ENCODE peak calls at places on chromosomes 6 and 20, in nine cellular contexts. D, T, L, O, K, U, M, Q and F are unnamed samples.

GRCh38 chr20:61806995-61807394 is 258.7 kb downstream of the TAF4 start:
- DNase-seq in D (no peak), T (no peak), L (no peak), O (no peak), K (no peak), U (peak), M (no peak), Q (peak), F (no peak)

GRCh38 chr6:108983151-108983550 is 111.5 kb downstream of the SESN1 start:
- DNase-seq in D (no peak), T (no peak), L (no peak), O (no peak), K (no peak), U (no peak), M (no peak), Q (no peak), F (no peak)

GRCh38 chr20:23820493-23820892 is 6.0 kb downstream of the CST2 start:
- DNase-seq in D (no peak), T (no peak), L (no peak), O (peak), K (no peak), U (no peak), M (no peak), Q (no peak), F (no peak)

GRCh38 chr6:151084275-151084674 is 155.5 kb upstream of the AKAP12 start:
- DNase-seq in D (no peak), T (no peak), L (no peak), O (no peak), K (no peak), U (no peak), M (no peak), Q (no peak), F (no peak)

GRCh38 chr6:7922596-7922995 is 12.0 kb upstream of the TXNDC5 start:
- DNase-seq in D (no peak), T (no peak), L (no peak), O (no peak), K (no peak), U (no peak), M (no peak), Q (no peak), F (no peak)

GRCh38 chr6:13014551-13015378 is 298.2 kb downstream of the PHACTR1 start:
- DNase-seq in D (peak), T (no peak), L (no peak), O (no peak), K (peak), U (peak), M (no peak), Q (peak), F (no peak)

GRCh38 chr20:45322952-45323383 is 14.9 kb upstream of the MATN4 start:
- DNase-seq in D (no peak), T (peak), L (peak), O (peak), K (no peak), U (peak), M (no peak), Q (peak), F (no peak)

GRCh38 chr20:48007356-48007755 is 222.1 kb upstream of the SULF2 start:
- DNase-seq in D (no peak), T (no peak), L (no peak), O (no peak), K (no peak), U (no peak), M (no peak), Q (no peak), F (no peak)

GRCh38 chr20:19827818-19828217 is 69.8 kb downstream of the RIN2 start:
- DNase-seq in D (no peak), T (no peak), L (no peak), O (no peak), K (no peak), U (no peak), M (no peak), Q (no peak), F (no peak)

GRCh38 chr6:35590622-35591066 is 77.9 kb upstream of the TULP1 start:
- DNase-seq in D (no peak), T (peak), L (no peak), O (no peak), K (no peak), U (no peak), M (no peak), Q (no peak), F (no peak)

GRCh38 chr6:16730720-16731502 is 30.3 kb downstream of the ATXN1 start:
- DNase-seq in D (no peak), T (no peak), L (no peak), O (no peak), K (peak), U (no peak), M (no peak), Q (no peak), F (no peak)

GRCh38 chr6:32609731-32610640 is 20.3 kb upstream of the HLA-DRB1 start:
- DNase-seq in D (peak), T (no peak), L (peak), O (peak), K (peak), U (no peak), M (peak), Q (no peak), F (no peak)
- TF ChIP-seq CTCF in D (no peak), T (no peak), L (no peak), O (no peak), K (no peak), U (no peak), M (no peak), Q (no peak), F (no peak)

DNA sequence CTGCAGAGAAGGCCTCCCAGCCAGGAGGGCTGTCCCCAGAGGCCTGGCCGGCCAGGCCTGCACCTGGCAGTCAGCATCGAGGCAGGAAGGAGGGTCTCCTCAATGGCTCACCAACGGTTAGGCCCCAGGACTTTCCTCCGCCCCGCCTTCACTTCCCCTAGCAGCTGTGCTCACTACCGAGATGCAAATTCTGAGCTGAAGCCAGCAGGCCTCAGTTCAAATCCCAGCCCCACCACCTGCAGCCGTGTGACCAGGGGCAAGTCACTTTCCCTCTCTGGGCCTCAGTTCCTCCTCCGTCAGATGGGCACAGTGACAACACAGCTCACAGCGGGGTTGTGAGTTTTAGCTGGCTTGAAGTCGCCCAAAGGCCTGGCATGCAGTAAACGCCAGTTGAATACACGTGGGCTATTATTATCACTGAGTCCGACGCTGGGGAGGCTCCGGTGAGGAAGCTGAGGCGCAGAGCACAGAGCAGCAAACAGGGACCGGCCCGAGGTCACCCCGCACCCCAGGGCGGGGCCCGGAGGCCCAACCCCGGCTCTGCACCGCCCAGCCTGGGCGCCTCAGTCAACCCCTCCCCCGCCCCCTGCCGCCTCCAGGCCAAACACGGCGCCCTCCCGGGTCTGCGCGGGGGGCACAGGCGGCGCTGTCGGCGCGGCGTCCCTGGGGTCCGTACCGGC is 717 bp downstream of the E2F1 start:
- DNase-seq in D (peak), T (no peak), L (peak), O (peak), K (no peak), U (peak), M (no peak), Q (no peak), F (peak)
- TF ChIP-seq CTCF in D (no peak), T (no peak), L (no peak), O (no peak), K (no peak), U (no peak), M (no peak), Q (no peak), F (no peak)

GRCh38 chr6:22468566-22468965 is 100.8 kb upstream of the HDGFL1 start:
- DNase-seq in D (no peak), T (no peak), L (no peak), O (no peak), K (no peak), U (no peak), M (no peak), Q (no peak), F (no peak)

GRCh38 chr6:22471746-22472145 is 97.6 kb upstream of the HDGFL1 start:
- DNase-seq in D (no peak), T (no peak), L (no peak), O (no peak), K (no peak), U (no peak), M (no peak), Q (no peak), F (no peak)

GRCh38 chr6:22471369-22471690 is 98.0 kb upstream of the HDGFL1 start:
- DNase-seq in D (no peak), T (no peak), L (no peak), O (no peak), K (no peak), U (no peak), M (no peak), Q (no peak), F (no peak)

GRCh38 chr6:22467645-22468044 is 101.7 kb upstream of the HDGFL1 start:
- DNase-seq in D (no peak), T (no peak), L (no peak), O (no peak), K (no peak), U (no peak), M (no peak), Q (no peak), F (no peak)

DNA sequence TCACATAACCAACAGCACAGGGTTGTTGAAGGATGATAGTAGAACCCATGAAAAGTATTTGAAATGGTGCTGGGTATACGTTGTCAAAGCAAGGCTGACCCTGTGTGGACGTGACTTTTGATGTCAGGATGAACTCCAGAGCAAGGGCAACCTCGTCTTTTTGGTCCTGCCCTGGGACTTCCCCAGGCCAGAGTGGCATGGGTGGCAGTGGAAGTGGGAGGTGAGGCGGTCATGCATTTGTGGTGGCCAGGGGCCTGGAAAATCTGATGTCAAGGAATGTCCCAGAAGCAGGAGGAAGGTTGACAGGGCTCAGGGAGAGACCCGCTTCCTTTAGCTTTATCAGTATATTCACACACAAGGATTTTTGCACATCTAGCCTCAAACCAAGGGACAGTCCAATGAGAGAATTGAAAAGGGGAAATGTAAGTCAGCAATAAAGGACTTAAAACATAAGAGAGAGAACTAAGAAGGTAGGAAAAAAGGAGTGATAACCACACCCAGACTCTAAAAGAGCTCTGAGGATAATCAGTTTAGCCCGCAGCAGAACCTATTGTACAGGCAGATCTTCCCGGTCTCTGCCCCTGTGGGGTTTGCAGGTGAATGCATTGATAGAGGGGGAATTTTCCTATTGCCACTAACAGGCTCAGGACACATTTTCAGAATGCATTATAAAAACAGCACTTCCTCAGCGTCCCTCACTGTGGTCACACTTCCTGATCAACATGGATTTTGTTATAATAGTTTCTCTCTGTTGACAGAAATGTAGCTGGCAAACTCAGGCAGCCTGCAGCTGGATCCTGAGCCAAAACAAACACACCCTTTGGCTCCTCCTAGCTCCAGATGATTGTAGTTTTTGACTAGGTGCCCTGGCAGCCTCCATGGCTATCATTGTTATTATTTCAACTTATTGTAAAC is 98.7 kb upstream of the HDGFL1 start:
- DNase-seq in D (no peak), T (no peak), L (peak), O (peak), K (no peak), U (no peak), M (no peak), Q (peak), F (no peak)
- TF ChIP-seq CTCF in D (no peak), T (peak), L (peak), O (no peak), K (no peak), U (no peak), M (no peak), Q (peak), F (no peak)

GRCh38 chr20:10537850-10538480 is 102.9 kb downstream of the SLX4IP start:
- DNase-seq in D (no peak), T (no peak), L (peak), O (no peak), K (no peak), U (no peak), M (no peak), Q (no peak), F (no peak)

GRCh38 chr20:10538768-10539167 is 103.7 kb downstream of the SLX4IP start:
- DNase-seq in D (no peak), T (no peak), L (no peak), O (no peak), K (no peak), U (no peak), M (no peak), Q (no peak), F (no peak)

GRCh38 chr20:10539818-10540553 is 104.9 kb downstream of the SLX4IP start:
- DNase-seq in D (no peak), T (no peak), L (no peak), O (peak), K (no peak), U (no peak), M (no peak), Q (no peak), F (no peak)

GRCh38 chr20:10532351-10532750 is 97.2 kb downstream of the SLX4IP start:
- DNase-seq in D (no peak), T (no peak), L (no peak), O (no peak), K (no peak), U (no peak), M (no peak), Q (no peak), F (no peak)

DNA sequence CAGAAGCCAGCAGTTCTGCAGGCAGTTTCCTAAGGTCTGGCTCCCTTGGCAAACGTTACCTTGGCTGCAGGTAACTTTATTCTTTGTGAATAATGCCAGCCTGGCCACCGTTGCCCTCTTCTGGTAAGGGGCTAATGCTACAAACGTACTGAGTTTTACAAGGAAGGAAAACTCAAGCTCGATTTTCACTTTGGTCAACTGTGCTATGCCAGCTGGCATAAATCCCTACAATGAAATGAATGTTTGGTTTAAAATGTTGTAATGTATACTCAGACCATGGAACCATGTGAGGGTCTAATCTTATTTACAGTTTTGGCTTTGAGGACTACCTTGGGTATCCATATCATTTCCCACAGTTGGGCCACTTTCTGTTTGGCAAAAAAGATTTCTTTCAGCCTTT is 101.4 kb downstream of the SLX4IP start:
- DNase-seq in D (no peak), T (no peak), L (no peak), O (peak), K (no peak), U (no peak), M (peak), Q (peak), F (no peak)
- TF ChIP-seq CTCF in D (peak), T (peak), L (peak), O (peak), K (no peak), U (peak), M (peak), Q (peak), F (no peak)

DNA sequence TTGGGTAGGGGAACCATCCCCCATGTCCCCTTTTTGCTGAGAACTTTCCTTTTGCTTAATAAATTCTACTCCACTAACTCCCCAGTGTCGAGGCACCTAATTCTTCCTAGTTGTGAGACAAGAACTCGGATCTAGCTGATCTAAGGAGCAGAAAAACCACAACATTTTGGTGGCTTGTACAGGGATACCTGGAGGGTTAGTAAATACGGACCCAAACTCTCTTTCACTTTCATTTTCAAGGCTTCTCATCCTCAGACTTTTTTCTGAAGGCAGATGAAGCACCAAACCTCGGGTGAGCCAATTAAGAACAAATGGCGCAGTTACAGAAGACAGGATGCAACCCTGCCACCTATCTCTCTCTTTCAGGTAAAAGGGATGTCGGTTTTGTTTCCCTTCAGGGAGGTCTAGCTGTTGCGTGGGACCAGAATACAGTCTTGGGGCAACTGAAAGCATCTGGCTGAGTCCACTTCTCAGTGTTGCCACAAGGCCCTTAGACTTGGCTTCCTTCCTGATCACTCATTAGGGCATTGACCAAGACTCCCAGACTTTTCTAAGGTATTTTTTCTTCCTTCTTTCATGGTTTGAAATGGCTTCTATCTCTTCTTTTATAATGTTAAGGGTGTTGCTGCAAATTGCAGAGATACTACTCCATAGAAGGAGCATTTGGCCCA is 11.1 kb upstream of the HTR1B start:
- DNase-seq in D (no peak), T (no peak), L (no peak), O (no peak), K (no peak), U (no peak), M (no peak), Q (no peak), F (no peak)
- TF ChIP-seq CTCF in D (no peak), T (no peak), L (no peak), O (no peak), K (no peak), U (no peak), M (no peak), Q (no peak), F (no peak)

DNA sequence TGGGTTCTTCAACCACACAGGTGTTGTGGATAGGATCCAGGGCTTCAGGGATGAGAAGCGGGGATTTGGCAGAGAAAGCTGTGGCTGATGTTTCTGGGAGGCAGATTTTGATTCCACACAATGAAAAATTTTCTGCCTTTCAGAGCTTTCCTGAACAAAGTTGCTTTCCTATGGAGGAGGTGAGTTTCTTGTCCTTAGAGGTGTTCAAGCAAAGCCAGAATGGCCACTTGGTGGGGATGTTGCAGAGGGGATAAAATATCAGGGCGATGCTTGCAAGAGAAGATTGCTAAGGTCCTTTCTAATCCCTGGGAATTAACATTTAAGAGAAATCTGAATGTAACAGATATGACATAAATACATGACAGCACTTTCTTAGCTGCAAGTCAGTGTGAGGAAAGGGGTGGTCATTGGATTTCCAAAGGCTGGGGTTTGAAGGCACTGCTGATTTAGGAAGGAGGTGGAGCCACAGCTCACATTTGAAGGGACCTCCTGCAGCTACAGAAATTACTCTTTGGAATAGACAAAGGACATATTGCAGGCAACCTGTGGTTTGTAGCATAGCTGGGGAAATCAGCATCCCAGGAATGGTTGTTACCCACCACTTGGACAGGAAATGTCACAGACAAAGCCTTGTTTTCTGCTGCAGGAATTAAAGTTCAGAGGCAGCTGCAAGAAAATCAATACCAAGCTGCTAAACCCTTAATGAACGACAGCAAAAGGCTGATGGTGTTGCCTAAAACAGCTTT is 271.1 kb upstream of the CHD6 start:
- DNase-seq in D (no peak), T (no peak), L (no peak), O (peak), K (no peak), U (no peak), M (no peak), Q (no peak), F (no peak)
- TF ChIP-seq CTCF in D (peak), T (no peak), L (no peak), O (peak), K (no peak), U (peak), M (no peak), Q (no peak), F (no peak)

GRCh38 chr20:37757550-37757949 is 63.7 kb downstream of the CTNNBL1 start:
- DNase-seq in D (no peak), T (no peak), L (peak), O (no peak), K (no peak), U (no peak), M (no peak), Q (no peak), F (no peak)
- TF ChIP-seq CTCF in D (peak), T (peak), L (no peak), O (no peak), K (no peak), U (no peak), M (no peak), Q (no peak), F (no peak)

GRCh38 chr6:24492475-24492874 is 2.3 kb upstream of the ALDH5A1 start:
- DNase-seq in D (no peak), T (peak), L (no peak), O (peak), K (peak), U (no peak), M (no peak), Q (no peak), F (no peak)
- TF ChIP-seq CTCF in D (peak), T (no peak), L (peak), O (peak), K (peak), U (peak), M (no peak), Q (peak), F (no peak)

GRCh38 chr6:152748843-152749242 is 1.8 kb upstream of the VIP start:
- DNase-seq in D (no peak), T (no peak), L (no peak), O (peak), K (no peak), U (no peak), M (no peak), Q (no peak), F (no peak)
- TF ChIP-seq CTCF in D (peak), T (peak), L (peak), O (peak), K (no peak), U (no peak), M (no peak), Q (no peak), F (no peak)

GRCh38 chr6:111210074-111210729 is 122.9 kb downstream of the SLC16A10 start:
- DNase-seq in D (peak), T (no peak), L (peak), O (peak), K (peak), U (no peak), M (no peak), Q (no peak), F (no peak)
- TF ChIP-seq CTCF in D (peak), T (peak), L (peak), O (peak), K (peak), U (peak), M (peak), Q (peak), F (no peak)